ENCODE peak calls at places on chromosomes 13 and 19, in eight cellular contexts. I is Ammon's horn; J is NCI-H82; R is C1 segment of cervical spinal cord; L is stimulated activated naive B cell treated with anti-CD40 and anti-IgM and Interleukin-4, amounts not matched to agents 10 μg/mL and 1 μg/mL and 100 μg/mL, for 72 hours; Q is NCI-H2081; P is effector memory CD4-positive, alpha-beta T cell; U is iris pigment epithelial cell. A is an unnamed sample.

GRCh38 chr13:59856281-59856810 is 307.4 kb downstream of the DIAPH3 start:
- DNase-seq in I (no peak), J (peak; percentile 48), R (no peak), L (no peak), Q (no peak), P (no peak), U (no peak), A (no peak)

GRCh38 chr13:100274942-100275506 is 186.1 kb downstream of the PCCA start:
- DNase-seq in I (no peak), J (peak; percentile 85), R (no peak), L (no peak), Q (no peak), P (no peak), U (peak; percentile 62), A (no peak)

GRCh38 chr19:6556043-6556449 is 25.2 kb downstream of the TNFSF9 start:
- DNase-seq in I (no peak), J (no peak), R (no peak), L (no peak), Q (no peak), P (no peak), U (no peak), A (no peak)

GRCh38 chr19:43425567-43426392 is 11.1 kb downstream of the TEX101 start:
- DNase-seq in I (peak; percentile 7), J (peak; percentile 30), R (no peak), L (no peak), Q (peak; percentile 30), P (no peak), U (peak; percentile 28), A (no peak)

GRCh38 chr19:37983153-37983552 is 76.1 kb downstream of the SIPA1L3 start:
- DNase-seq in I (no peak), J (no peak), R (no peak), L (no peak), Q (no peak), P (no peak), U (no peak), A (no peak)

GRCh38 chr13:113930711-113931637 is 42.9 kb downstream of the C13orf46 start:
- DNase-seq in I (no peak), J (no peak), R (no peak), L (no peak), Q (no peak), P (peak; percentile 27), U (no peak), A (peak; percentile 34)

GRCh38 chr13:49421391-49421790 is 22.5 kb downstream of the CAB39L start:
- DNase-seq in I (no peak), J (peak; percentile 87), R (no peak), L (peak; percentile 6), Q (no peak), P (peak; percentile 5), U (peak; percentile 21), A (no peak)

GRCh38 chr13:95704510-95704909 is 27.6 kb downstream of the DNAJC3 start:
- DNase-seq in I (no peak), J (peak; percentile 32), R (no peak), L (no peak), Q (no peak), P (no peak), U (no peak), A (no peak)

GRCh38 chr13:44549461-44549860 is 26.7 kb downstream of the TSC22D1 start:
- DNase-seq in I (no peak), J (no peak), R (no peak), L (no peak), Q (no peak), P (no peak), U (no peak), A (no peak)

GRCh38 chr19:1566392-1567115 is 1.6 kb downstream of the MEX3D start:
- DNase-seq in I (peak; percentile 90), J (peak; percentile 78), R (peak; percentile 86), L (no peak), Q (peak; percentile 73), P (no peak), U (peak; percentile 85), A (peak; percentile 70)

A was measured in dorsolateral prefrontal cortex.